ENCODE peak calls at places on chromosome 3, in nine cellular contexts. A, G, T, X, Y, E, O, B and U are unnamed samples.
A peak's percentile ranks its signal among the peaks of the same experiment; 100 is the strongest.

GRCh38 chr3:31621314-31621713 is 88.6 kb downstream of the STT3B start:
- DNase-seq in A (no peak), G (no peak), T (no peak), X (no peak), Y (no peak), E (no peak), O (no peak), B (peak; percentile 10), U (no peak)

GRCh38 chr3:136149569-136150136 is 46.5 kb downstream of the MSL2 start:
- DNase-seq in A (no peak), G (no peak), T (no peak), X (no peak), Y (no peak), E (no peak), O (no peak), B (peak; percentile 67), U (no peak)

GRCh38 chr3:139677341-139678155 is at the start of gene NMNAT3:
- DNase-seq in A (peak; percentile 29), G (peak; percentile 94), T (peak; percentile 64), X (peak; percentile 83), Y (peak; percentile 96), E (peak; percentile 74), O (peak; percentile 98), B (peak; percentile 68), U (peak; percentile 35)

GRCh38 chr3:174945951-174946350 is 86.8 kb downstream of the NAALADL2 start:
- DNase-seq in A (no peak), G (no peak), T (no peak), X (no peak), Y (no peak), E (no peak), O (no peak), B (no peak), U (no peak)

GRCh38 chr3:15315003-15315402 is 17.4 kb downstream of the SH3BP5 start:
- DNase-seq in A (no peak), G (no peak), T (no peak), X (no peak), Y (no peak), E (no peak), O (no peak), B (no peak), U (no peak)

GRCh38 chr3:46852329-46852720 is 10.9 kb downstream of the MYL3 start:
- DNase-seq in A (no peak), G (no peak), T (no peak), X (no peak), Y (no peak), E (no peak), O (no peak), B (no peak), U (no peak)

GRCh38 chr3:186997061-186998054 is 67.0 kb downstream of the ST6GAL1 start:
- DNase-seq in A (no peak), G (no peak), T (no peak), X (no peak), Y (no peak), E (no peak), O (no peak), B (no peak), U (no peak)

GRCh38 chr3:127147291-127147905 is 45.5 kb upstream of the PRR23E start:
- DNase-seq in A (no peak), G (no peak), T (no peak), X (no peak), Y (no peak), E (no peak), O (no peak), B (no peak), U (no peak)

GRCh38 chr3:101531473-101532086 is 18.6 kb upstream of the SENP7 start:
- DNase-seq in A (no peak), G (no peak), T (no peak), X (peak; percentile 31), Y (no peak), E (no peak), O (no peak), B (no peak), U (no peak)

GRCh38 chr3:12991861-12992281 is 81.4 kb downstream of the IQSEC1 start:
- DNase-seq in A (no peak), G (no peak), T (no peak), X (no peak), Y (no peak), E (no peak), O (no peak), B (no peak), U (no peak)

GRCh38 chr3:28077566-28077965 is 163.9 kb upstream of the CMC1 start:
- DNase-seq in A (no peak), G (no peak), T (no peak), X (no peak), Y (no peak), E (no peak), O (peak; percentile 4), B (peak; percentile 24), U (peak; percentile 34)

GRCh38 chr3:30393079-30393478 is 213.3 kb upstream of the TGFBR2 start:
- DNase-seq in A (no peak), G (no peak), T (no peak), X (no peak), Y (no peak), E (no peak), O (no peak), B (no peak), U (no peak)

GRCh38 chr3:125386811-125387210 is 11.7 kb upstream of the ZNF148 start:
- DNase-seq in A (no peak), G (no peak), T (no peak), X (no peak), Y (no peak), E (no peak), O (no peak), B (no peak), U (no peak)

GRCh38 chr3:45612918-45613602 is 18.5 kb downstream of the LIMD1 start:
- DNase-seq in A (no peak), G (no peak), T (no peak), X (no peak), Y (no peak), E (no peak), O (no peak), B (peak; percentile 70), U (no peak)

GRCh38 chr3:59142581-59142980 is 92.8 kb upstream of the CFAP20DC start:
- DNase-seq in A (no peak), G (no peak), T (no peak), X (no peak), Y (no peak), E (no peak), O (no peak), B (no peak), U (peak; percentile 21)

GRCh38 chr3:155088705-155089380 is 8.7 kb downstream of the MME start:
- DNase-seq in A (no peak), G (no peak), T (no peak), X (no peak), Y (no peak), E (no peak), O (no peak), B (peak; percentile 11), U (no peak)

GRCh38 chr3:133663569-133664313 is 2.0 kb upstream of the TOPBP1 start:
- DNase-seq in A (peak; percentile 75), G (no peak), T (peak; percentile 71), X (peak; percentile 63), Y (no peak), E (no peak), O (peak; percentile 26), B (peak; percentile 66), U (peak; percentile 22)

GRCh38 chr3:195115598-195115905 is 155.4 kb downstream of the XXYLT1 start:
- DNase-seq in A (no peak), G (peak; percentile 30), T (no peak), X (no peak), Y (no peak), E (no peak), O (no peak), B (no peak), U (no peak)

GRCh38 chr3:14524311-14524711 is 15.8 kb downstream of the GRIP2 start:
- DNase-seq in A (no peak), G (peak; percentile 29), T (no peak), X (no peak), Y (no peak), E (no peak), O (no peak), B (no peak), U (no peak)

GRCh38 chr3:120726784-120727183 is 15.5 kb downstream of the RABL3 start:
- DNase-seq in A (no peak), G (no peak), T (no peak), X (no peak), Y (no peak), E (no peak), O (no peak), B (no peak), U (no peak)

GRCh38 chr3:56702487-56703315 is 19.6 kb upstream of the TASOR start:
- DNase-seq in A (peak; percentile 15), G (no peak), T (peak; percentile 56), X (peak; percentile 74), Y (no peak), E (no peak), O (peak; percentile 15), B (peak; percentile 84), U (peak; percentile 46)

GRCh38 chr3:149120051-149120972 is 9.1 kb upstream of the HPS3 start:
- DNase-seq in A (peak; percentile 43), G (no peak), T (peak; percentile 40), X (peak; percentile 31), Y (no peak), E (no peak), O (peak; percentile 33), B (peak; percentile 86), U (peak; percentile 28)

GRCh38 chr3:100110101-100110500 is 4.2 kb downstream of the FILIP1L start:
- DNase-seq in A (no peak), G (no peak), T (no peak), X (no peak), Y (no peak), E (no peak), O (no peak), B (no peak), U (no peak)

GRCh38 chr3:195319060-195319459 is 48.1 kb upstream of the XXYLT1 start:
- DNase-seq in A (no peak), G (no peak), T (no peak), X (no peak), Y (no peak), E (no peak), O (no peak), B (no peak), U (no peak)

GRCh38 chr3:124483915-124484470 is 246.3 kb upstream of the UMPS start:
- DNase-seq in A (no peak), G (no peak), T (no peak), X (no peak), Y (no peak), E (no peak), O (no peak), B (no peak), U (no peak)

GRCh38 chr3:53196575-53197407 is 35.8 kb downstream of the PRKCD start:
- DNase-seq in A (no peak), G (no peak), T (peak; percentile 92), X (peak; percentile 43), Y (no peak), E (no peak), O (no peak), B (peak; percentile 33), U (no peak)

GRCh38 chr3:151085889-151086483 is 522 bp downstream of the MED12L start:
- DNase-seq in A (peak; percentile 52), G (no peak), T (no peak), X (peak; percentile 29), Y (peak; percentile 87), E (no peak), O (peak; percentile 92), B (no peak), U (no peak)